ENCODE peak calls at places on chromosome 12, in nine cellular contexts. V, S, E, Q, K, R, F, A and C are unnamed samples.

GRCh38 chr12:124466200-124467128 is 100.9 kb downstream of the NCOR2 start:
- DNase-seq in V (peak; percentile 54), S (peak; percentile 25), E (peak; percentile 16), Q (no peak), K (no peak), R (no peak), F (no peak), A (no peak), C (peak; percentile 89)

GRCh38 chr12:108519558-108519957 is 4.5 kb downstream of the FICD start:
- DNase-seq in V (no peak), S (no peak), E (no peak), Q (no peak), K (no peak), R (no peak), F (no peak), A (no peak), C (no peak)

GRCh38 chr12:46702581-46703344 is 123.0 kb downstream of the SLC38A4 start:
- DNase-seq in V (no peak), S (peak; percentile 30), E (peak; percentile 38), Q (no peak), K (no peak), R (no peak), F (no peak), A (no peak), C (no peak)

GRCh38 chr12:64171715-64172114 is 50.4 kb downstream of the KICS2 start:
- DNase-seq in V (no peak), S (peak; percentile 73), E (peak; percentile 67), Q (no peak), K (no peak), R (no peak), F (no peak), A (no peak), C (no peak)

GRCh38 chr12:67217647-67218046 is 51.5 kb upstream of the CAND1 start:
- DNase-seq in V (no peak), S (no peak), E (no peak), Q (no peak), K (no peak), R (no peak), F (no peak), A (no peak), C (no peak)

GRCh38 chr12:113019045-113019444 is 37.5 kb upstream of the DTX1 start:
- DNase-seq in V (no peak), S (no peak), E (no peak), Q (no peak), K (no peak), R (no peak), F (no peak), A (no peak), C (no peak)

GRCh38 chr12:107957459-107957858 is 171.6 kb upstream of the WSCD2 start:
- DNase-seq in V (no peak), S (no peak), E (no peak), Q (no peak), K (no peak), R (no peak), F (no peak), A (no peak), C (no peak)

GRCh38 chr12:131928080-131928764 is 854 bp upstream of the PUS1 start:
- DNase-seq in V (no peak), S (peak; percentile 24), E (peak; percentile 30), Q (no peak), K (peak; percentile 9), R (no peak), F (no peak), A (no peak), C (no peak)

GRCh38 chr12:650983-651382 is 12.3 kb downstream of the NINJ2 start:
- DNase-seq in V (no peak), S (no peak), E (no peak), Q (no peak), K (no peak), R (no peak), F (no peak), A (no peak), C (no peak)

GRCh38 chr12:115489253-115489652 is 788.2 kb downstream of the MED13L start:
- DNase-seq in V (no peak), S (no peak), E (no peak), Q (no peak), K (no peak), R (no peak), F (no peak), A (no peak), C (no peak)

GRCh38 chr12:121724930-121725329 is 12.4 kb downstream of the TMEM120B start:
- DNase-seq in V (no peak), S (no peak), E (no peak), Q (no peak), K (no peak), R (no peak), F (no peak), A (no peak), C (no peak)

GRCh38 chr12:64560395-64561301 is 49.6 kb upstream of the RASSF3 start:
- DNase-seq in V (no peak), S (peak; percentile 99), E (peak; percentile 100), Q (no peak), K (no peak), R (peak; percentile 99), F (no peak), A (no peak), C (peak; percentile 86)

GRCh38 chr12:26970136-26970535 is 31.9 kb downstream of the FGFR1OP2 start:
- DNase-seq in V (no peak), S (no peak), E (no peak), Q (no peak), K (no peak), R (no peak), F (no peak), A (no peak), C (no peak)

GRCh38 chr12:253116-253831 is 9.4 kb downstream of the SLC6A13 start:
- DNase-seq in V (peak; percentile 18), S (no peak), E (no peak), Q (no peak), K (no peak), R (no peak), F (no peak), A (no peak), C (peak; percentile 68)

GRCh38 chr12:86730233-86730632 is 474.0 kb upstream of the MGAT4C start:
- DNase-seq in V (no peak), S (no peak), E (no peak), Q (no peak), K (no peak), R (no peak), F (no peak), A (no peak), C (no peak)

GRCh38 chr12:124687695-124688301 is 120.4 kb upstream of the NCOR2 start:
- DNase-seq in V (no peak), S (no peak), E (no peak), Q (no peak), K (no peak), R (no peak), F (peak; percentile 33), A (no peak), C (no peak)

GRCh38 chr12:2140858-2141519 is 88.2 kb downstream of the CACNA1C start:
- DNase-seq in V (no peak), S (no peak), E (no peak), Q (no peak), K (no peak), R (no peak), F (no peak), A (no peak), C (no peak)
- TF ChIP-seq CTCF in V (no peak), S (no peak), E (no peak), Q (no peak), K (no peak), R (no peak), F (no peak), A (no peak), C (no peak)

GRCh38 chr12:82383930-82384513 is 25.7 kb downstream of the METTL25 start:
- DNase-seq in V (no peak), S (peak; percentile 46), E (peak; percentile 54), Q (no peak), K (peak; percentile 29), R (no peak), F (no peak), A (no peak), C (no peak)
- TF ChIP-seq CTCF in V (no peak), S (peak; percentile 54), E (peak; percentile 62), Q (peak; percentile 20), K (peak; percentile 64), R (peak; percentile 68), F (no peak), A (peak; percentile 21), C (peak; percentile 63)

DNA sequence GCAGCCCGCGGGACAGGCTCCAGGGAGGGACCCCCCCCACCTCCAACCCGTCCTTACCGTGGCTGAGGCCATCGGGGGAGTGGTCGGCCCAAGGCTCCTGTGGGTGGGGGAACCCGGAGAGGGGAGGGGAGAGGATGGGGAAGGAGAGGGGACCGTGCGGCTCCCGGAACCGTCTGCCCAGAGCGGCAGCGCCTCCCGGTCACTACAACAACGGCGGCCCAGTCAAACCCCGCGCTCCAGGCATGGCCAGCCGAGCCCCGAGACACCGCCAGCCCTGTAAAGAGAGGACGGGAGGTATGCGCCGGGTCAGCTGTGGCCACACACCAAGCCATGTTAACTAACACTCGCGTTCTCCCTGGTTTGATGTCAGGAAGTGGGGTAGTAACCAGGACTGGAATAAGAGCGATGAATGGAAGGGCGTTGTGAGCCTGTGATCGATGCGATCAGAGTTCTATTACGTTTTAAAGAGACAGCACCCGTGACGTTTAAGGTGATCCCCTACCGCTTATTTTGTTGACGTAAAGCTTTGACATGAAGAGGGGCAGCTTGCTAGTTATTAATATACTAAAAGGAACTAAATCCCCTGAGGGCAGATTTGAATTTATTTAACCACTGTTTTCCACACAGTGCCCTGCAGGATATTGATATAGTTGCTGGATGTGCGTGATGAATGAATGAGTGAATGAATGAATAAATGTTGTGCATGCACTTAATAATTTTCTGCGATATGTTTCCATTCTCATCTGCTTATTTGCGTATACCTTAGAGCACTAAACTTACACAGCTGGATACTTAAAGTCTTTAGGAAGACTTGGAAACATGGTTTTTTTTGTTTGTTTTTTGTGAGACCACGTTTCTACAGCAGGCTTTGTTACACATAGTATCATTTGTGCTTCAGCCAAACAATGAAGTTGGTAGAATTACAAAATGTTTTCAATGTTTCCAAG is at the start of gene POC1B:
- DNase-seq in V (peak; percentile 83), S (peak; percentile 82), E (peak; percentile 77), Q (peak; percentile 81), K (peak; percentile 85), R (no peak), F (peak; percentile 65), A (peak; percentile 68), C (peak; percentile 91)
- TF ChIP-seq CTCF in V (no peak), S (no peak), E (no peak), Q (no peak), K (no peak), R (peak; percentile 1), F (peak; percentile 60), A (no peak), C (no peak)

DNA sequence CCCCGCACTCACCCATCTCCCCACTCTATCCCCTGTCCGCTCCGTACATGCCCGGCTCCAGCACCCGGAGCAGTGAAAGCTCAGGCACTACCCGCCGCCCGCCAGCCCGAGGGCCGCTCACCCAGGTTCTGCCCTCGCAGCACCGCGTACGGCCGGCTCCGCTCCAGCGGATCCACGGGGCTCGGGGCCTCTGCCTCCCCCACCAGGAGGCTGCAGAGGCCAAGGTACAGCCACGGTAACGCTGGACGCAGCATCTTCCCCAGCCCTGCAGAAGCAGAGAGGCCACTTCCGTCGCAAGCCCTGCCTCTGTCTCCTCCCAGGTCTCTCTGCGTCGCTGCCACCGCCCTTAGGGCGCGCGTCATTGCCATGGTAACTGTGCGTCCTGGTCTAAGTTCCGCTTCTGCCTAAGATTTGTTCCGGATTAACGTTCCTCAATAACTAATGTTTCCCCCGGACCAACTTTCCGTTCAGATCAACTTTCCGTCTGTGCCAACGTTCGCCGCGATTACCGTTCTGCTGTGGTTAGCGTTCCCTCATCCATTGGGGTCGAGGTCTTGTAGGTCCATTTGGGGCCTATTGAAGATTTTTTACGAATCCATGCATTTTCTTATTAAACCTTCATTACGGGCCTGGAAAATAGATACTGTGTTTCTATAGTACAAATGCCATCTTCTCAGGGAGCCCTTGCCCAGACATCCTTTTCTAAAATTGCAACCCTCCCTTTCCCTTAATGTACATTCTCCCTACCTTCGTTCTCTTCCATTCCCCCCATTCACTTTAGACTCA is at the start of gene C12orf76:
- DNase-seq in V (peak; percentile 95), S (peak; percentile 98), E (peak; percentile 96), Q (peak; percentile 76), K (peak; percentile 93), R (peak; percentile 89), F (peak; percentile 90), A (peak; percentile 92), C (peak; percentile 95)
- TF ChIP-seq CTCF in V (no peak), S (no peak), E (no peak), Q (no peak), K (no peak), R (no peak), F (peak; percentile 37), A (no peak), C (no peak)